ENCODE peak calls at places on chromosome X, in five cellular contexts. J, R, E, P and X are unnamed samples.

GRCh38 chrX:48460606-48461005 is 9.5 kb downstream of the SLC38A5 start:
- DNase-seq in J (no peak), R (no peak), E (no peak), P (no peak), X (no peak)

GRCh38 chrX:39258331-39258730 is 457.1 kb downstream of the MID1IP1 start:
- DNase-seq in J (no peak), R (no peak), E (no peak), P (no peak), X (no peak)

GRCh38 chrX:54288277-54288676 is 69.6 kb downstream of the WNK3 start:
- DNase-seq in J (no peak), R (no peak), E (peak), P (no peak), X (no peak)

GRCh38 chrX:120380699-120381098 is 18.8 kb downstream of the ATP1B4 start:
- DNase-seq in J (peak), R (no peak), E (peak), P (no peak), X (no peak)

GRCh38 chrX:29237972-29238371 is 650.7 kb downstream of the IL1RAPL1 start:
- DNase-seq in J (no peak), R (no peak), E (no peak), P (no peak), X (no peak)

GRCh38 chrX:69192603-69193002 is 27.4 kb upstream of the PJA1 start:
- DNase-seq in J (no peak), R (no peak), E (no peak), P (no peak), X (no peak)

GRCh38 chrX:12973561-12974216 is 1.2 kb upstream of the TMSB4X start:
- DNase-seq in J (no peak), R (no peak), E (no peak), P (no peak), X (no peak)

GRCh38 chrX:15869695-15870094 is 15.1 kb upstream of the AP1S2 start:
- DNase-seq in J (no peak), R (no peak), E (no peak), P (no peak), X (no peak)

GRCh38 chrX:78316310-78316709 is 11.1 kb downstream of the CYSLTR1 start:
- DNase-seq in J (no peak), R (no peak), E (no peak), P (no peak), X (no peak)

GRCh38 chrX:28586891-28587635 is at the start of gene IL1RAPL1:
- DNase-seq in J (peak), R (no peak), E (no peak), P (no peak), X (no peak)

GRCh38 chrX:39592776-39593175 is 505.0 kb downstream of the BCOR start:
- DNase-seq in J (no peak), R (no peak), E (no peak), P (no peak), X (no peak)

GRCh38 chrX:15151267-15152196 is 118.4 kb downstream of the ASB9 start:
- DNase-seq in J (no peak), R (no peak), E (no peak), P (no peak), X (no peak)

GRCh38 chrX:46770817-46771163 is 11.9 kb upstream of the SLC9A7 start:
- DNase-seq in J (no peak), R (no peak), E (no peak), P (no peak), X (no peak)

GRCh38 chrX:69173906-69174305 is 8.7 kb upstream of the PJA1 start:
- DNase-seq in J (no peak), R (no peak), E (no peak), P (no peak), X (no peak)

GRCh38 chrX:15269618-15270521 is at the start of gene ASB9:
- DNase-seq in J (peak), R (no peak), E (peak), P (peak), X (peak)

GRCh38 chrX:77733342-77733741 is 52.7 kb downstream of the ATRX start:
- DNase-seq in J (no peak), R (no peak), E (no peak), P (no peak), X (no peak)

GRCh38 chrX:48467331-48467761 is 2.7 kb downstream of the SLC38A5 start:
- DNase-seq in J (no peak), R (peak), E (no peak), P (no peak), X (no peak)

GRCh38 chrX:111282141-111282540 is 11.9 kb upstream of the CAPN6 start:
- DNase-seq in J (no peak), R (no peak), E (no peak), P (no peak), X (no peak)

GRCh38 chrX:147958316-147958715 is 22.8 kb upstream of the FMR1NB start:
- DNase-seq in J (no peak), R (no peak), E (no peak), P (no peak), X (no peak)

GRCh38 chrX:134949271-134949670 is 41.5 kb upstream of the SMIM10 start:
- DNase-seq in J (peak), R (no peak), E (peak), P (no peak), X (no peak)

GRCh38 chrX:147945286-147945685 is 33.6 kb downstream of the FMR1 start:
- DNase-seq in J (no peak), R (no peak), E (no peak), P (no peak), X (no peak)

GRCh38 chrX:154511761-154512160 is 4.3 kb downstream of the FAM3A start:
- DNase-seq in J (no peak), R (no peak), E (no peak), P (no peak), X (no peak)

GRCh38 chrX:45143455-45143854 is 57.2 kb downstream of the DIPK2B start:
- DNase-seq in J (no peak), R (no peak), E (peak), P (no peak), X (no peak)

DNA sequence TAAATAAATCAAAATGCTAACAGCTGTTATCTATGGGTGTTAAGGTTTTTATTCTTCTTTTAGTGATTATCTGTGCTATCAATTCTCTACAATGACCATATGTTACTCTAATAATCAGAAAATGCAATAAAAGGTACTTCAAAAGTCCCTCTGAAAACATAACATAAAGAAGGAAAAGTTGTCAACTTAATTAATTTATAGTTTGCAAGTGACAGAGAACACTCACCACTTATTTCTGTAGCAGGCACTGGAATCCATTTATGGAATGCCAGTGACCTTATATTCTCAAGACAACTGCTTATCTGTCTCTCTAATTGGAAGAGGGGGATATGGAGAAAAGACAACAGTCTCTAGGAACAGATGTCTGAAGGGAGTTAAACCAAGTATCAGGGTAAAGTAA is 25.6 kb upstream of the PLS3 start:
- DNase-seq in J (no peak), R (no peak), E (no peak), P (no peak), X (no peak)
- TF ChIP-seq RFX5 in J (no peak), R (no peak), E (no peak), P (no peak), X (no peak)

GRCh38 chrX:116170444-116170843 is at the start of gene AGTR2:
- DNase-seq in J (no peak), R (no peak), E (no peak), P (no peak), X (no peak)
- H3K4me3 ChIP-seq in J (no peak), R (no peak), E (no peak), P (no peak), X (no peak)

GRCh38 chrX:74389016-74389415 is 32.3 kb upstream of the SLC16A2 start:
- DNase-seq in J (no peak), R (no peak), E (no peak), P (no peak), X (no peak)

GRCh38 chrX:74382613-74383012 is 38.7 kb upstream of the SLC16A2 start:
- DNase-seq in J (peak), R (peak), E (peak), P (peak), X (peak)

DNA sequence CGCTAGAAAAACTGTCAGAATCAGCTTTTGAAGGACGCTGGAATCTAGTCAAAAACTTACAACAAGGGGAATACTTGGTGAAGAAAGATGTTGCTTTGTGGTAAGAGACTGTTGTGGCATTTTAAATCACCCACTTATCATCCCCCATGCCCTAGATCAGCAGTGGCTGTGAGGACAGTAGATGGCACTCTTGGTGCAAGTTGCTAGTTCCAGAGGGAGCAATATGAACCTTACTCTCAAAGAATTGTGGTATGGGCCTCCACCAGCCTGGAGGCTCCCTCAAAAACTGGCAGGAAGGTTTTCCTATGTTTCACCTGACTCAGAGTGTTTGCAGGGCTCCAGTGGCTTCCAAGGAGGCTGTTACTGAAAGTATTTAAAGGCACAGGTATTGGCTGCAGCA is 37.7 kb upstream of the SLC16A2 start:
- DNase-seq in J (peak), R (no peak), E (peak), P (no peak), X (peak)
- TF ChIP-seq RFX5 in J (no peak), R (no peak), E (no peak), P (no peak), X (no peak)

GRCh38 chrX:1392376-1393130 is 640 bp upstream of the SLC25A6 start:
- DNase-seq in J (peak), R (peak), E (no peak), P (no peak), X (peak)

GRCh38 chrX:1394731-1395501 is 3.0 kb upstream of the SLC25A6 start:
- DNase-seq in J (no peak), R (no peak), E (no peak), P (no peak), X (no peak)

GRCh38 chrX:1391707-1392375 is at the start of gene SLC25A6:
- DNase-seq in J (peak), R (peak), E (peak), P (peak), X (peak)

GRCh38 chrX:1395646-1396216 is 3.8 kb upstream of the SLC25A6 start:
- DNase-seq in J (no peak), R (no peak), E (no peak), P (no peak), X (no peak)

DNA sequence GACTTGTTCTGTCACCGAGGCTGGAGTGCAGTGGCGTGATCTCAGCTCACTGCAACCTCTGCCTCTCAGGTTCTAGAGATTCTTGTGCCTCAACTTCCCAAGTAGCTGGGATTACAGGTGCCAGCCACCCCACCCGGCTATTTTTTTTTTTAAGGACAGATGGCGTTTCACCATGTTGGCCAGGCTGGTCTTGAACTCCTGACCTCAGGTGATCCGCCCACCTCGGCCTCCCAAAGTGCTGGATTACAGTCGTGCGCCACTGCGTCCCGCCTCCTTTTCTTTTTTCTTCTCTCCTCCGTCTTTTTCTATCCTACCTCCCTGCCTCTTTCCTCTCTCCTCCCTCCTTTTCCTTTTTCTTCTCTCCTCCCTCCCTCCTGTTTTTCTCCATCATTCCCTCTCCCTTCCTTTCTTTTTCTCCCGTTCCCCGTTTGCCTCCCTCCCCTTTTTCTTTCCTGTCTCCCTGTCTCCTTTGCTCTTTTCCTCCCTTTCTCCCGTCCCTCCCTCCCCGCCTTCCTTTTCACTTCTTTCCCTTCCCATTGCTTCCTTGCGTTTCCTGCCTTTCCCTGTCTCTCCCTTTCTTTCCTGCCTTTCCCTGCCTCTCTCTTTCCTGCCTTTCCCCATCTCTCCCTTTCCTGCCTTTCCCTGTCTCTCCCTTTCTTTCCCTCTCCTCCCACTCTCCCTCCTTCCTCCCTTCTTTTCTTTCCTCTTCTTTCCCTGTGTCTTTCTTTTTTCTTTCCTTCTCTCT is 2.1 kb upstream of the SLC25A6 start:
- DNase-seq in J (no peak), R (no peak), E (no peak), P (no peak), X (no peak)
- H3K4me3 ChIP-seq in J (peak), R (peak), E (no peak), P (peak), X (peak)

DNA sequence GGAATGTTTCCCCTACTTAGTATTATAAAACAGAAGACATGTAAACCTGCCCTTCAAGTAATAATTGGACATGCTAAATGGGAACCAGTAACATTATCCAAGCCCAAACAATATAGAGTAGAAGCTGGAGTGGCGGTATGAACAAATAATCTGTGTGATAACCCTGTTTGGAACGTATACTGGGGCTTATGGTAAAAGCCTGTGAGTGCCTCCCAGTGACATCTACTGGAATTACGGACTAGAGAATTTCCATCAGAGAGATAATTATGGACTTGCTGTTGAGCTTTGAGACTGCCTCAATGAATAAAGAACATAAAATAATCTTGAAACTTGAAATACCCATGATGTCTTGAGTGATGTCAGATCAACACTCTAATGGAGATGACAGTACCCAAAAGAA is 406.3 kb upstream of the GRIA3 start:
- DNase-seq in J (no peak), R (no peak), E (no peak), P (no peak), X (no peak)
- TF ChIP-seq RFX5 in J (no peak), R (no peak), E (no peak), P (no peak), X (no peak)

GRCh38 chrX:19991350-19991718 is 473 bp upstream of the BCLAF3 start:
- DNase-seq in J (no peak), R (no peak), E (no peak), P (no peak), X (no peak)
- H3K4me3 ChIP-seq in J (peak), R (peak), E (peak), P (no peak), X (peak)

GRCh38 chrX:8987672-8988250 is 46.2 kb downstream of the FAM9B start:
- DNase-seq in J (no peak), R (no peak), E (no peak), P (no peak), X (no peak)

GRCh38 chrX:8984231-8984630 is 49.7 kb downstream of the FAM9B start:
- DNase-seq in J (no peak), R (no peak), E (no peak), P (no peak), X (no peak)

GRCh38 chrX:8988456-8988855 is 45.5 kb downstream of the FAM9B start:
- DNase-seq in J (no peak), R (no peak), E (peak), P (no peak), X (no peak)
- TF ChIP-seq RFX5 in J (no peak), R (no peak), E (no peak), P (no peak), X (no peak)

DNA sequence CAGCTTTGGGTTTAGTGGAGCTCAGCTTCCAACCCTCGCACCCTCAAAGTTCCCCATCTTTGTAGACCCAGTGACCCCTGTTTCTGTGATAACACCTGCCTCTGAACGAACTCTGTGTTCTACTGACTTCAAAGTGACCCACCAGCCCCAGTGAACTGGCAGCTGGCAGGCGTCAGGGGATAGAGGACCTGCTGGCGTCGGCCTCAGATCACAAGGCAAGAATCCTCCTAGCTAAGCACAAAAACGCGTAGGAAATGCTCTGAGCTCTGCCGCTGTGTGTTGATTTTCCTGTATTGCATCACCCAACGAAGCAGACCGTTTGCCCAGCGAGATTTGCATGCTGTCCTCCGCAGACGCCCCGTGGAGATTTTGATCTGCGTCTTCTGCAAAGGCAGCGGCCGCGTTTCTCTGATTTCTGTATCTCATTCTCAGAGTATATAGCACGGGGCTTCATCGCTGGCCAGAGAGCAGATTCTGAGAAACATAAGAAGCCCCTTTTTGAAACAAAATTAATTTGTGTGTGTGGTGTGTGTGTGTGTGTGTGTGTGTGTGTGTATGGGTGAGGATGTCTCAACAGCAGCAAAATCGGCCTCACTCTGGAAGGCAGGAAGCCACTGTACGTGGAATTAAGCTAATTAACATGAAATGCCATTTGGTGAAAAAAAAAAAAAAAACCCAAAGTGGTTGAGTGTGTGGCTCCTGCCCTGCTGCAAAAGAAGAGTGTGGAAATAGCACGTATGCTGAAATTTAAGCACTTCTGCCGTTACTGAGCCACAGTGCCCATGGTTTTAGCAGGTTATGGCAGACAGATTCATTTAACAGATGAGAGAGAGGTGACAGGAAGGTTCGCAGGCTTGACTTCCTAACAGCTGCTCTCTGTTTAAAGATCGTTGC is 29.2 kb upstream of the ASMTL start:
- DNase-seq in J (peak), R (no peak), E (peak), P (no peak), X (no peak)
- H3K4me3 ChIP-seq in J (peak), R (no peak), E (peak), P (peak), X (peak)